ENCODE peak calls at places on chromosomes 12 and 14, in five cellular contexts. Z, N, D, M and F are unnamed samples.

GRCh38 chr14:53470351-53471043 is 317.4 kb upstream of the DDHD1 start:
- DNase-seq in Z (peak; percentile 60), N (no peak), D (no peak), M (no peak), F (no peak)

GRCh38 chr14:88352299-88353097 is 29.4 kb upstream of the KCNK10 start:
- DNase-seq in Z (peak; percentile 11), N (no peak), D (no peak), M (no peak), F (no peak)

GRCh38 chr12:52539024-52539820 is 13.7 kb downstream of the KRT71 start:
- DNase-seq in Z (peak; percentile 20), N (no peak), D (peak; percentile 69), M (no peak), F (no peak)

GRCh38 chr14:60647081-60647836 is 2.0 kb downstream of the SIX1 start:
- DNase-seq in Z (peak; percentile 69), N (no peak), D (no peak), M (no peak), F (peak; percentile 39)

GRCh38 chr14:41022932-41023331 is 583.7 kb upstream of the LRFN5 start:
- DNase-seq in Z (peak; percentile 5), N (no peak), D (no peak), M (no peak), F (no peak)

GRCh38 chr12:62840311-62840710 is 94.6 kb downstream of the PPM1H start:
- DNase-seq in Z (no peak), N (no peak), D (no peak), M (no peak), F (no peak)

GRCh38 chr14:104799239-104799599 is 1.7 kb upstream of the ZBTB42 start:
- DNase-seq in Z (no peak), N (no peak), D (no peak), M (no peak), F (no peak)

GRCh38 chr12:6871052-6871957 is 1.8 kb downstream of the SPSB2 start:
- DNase-seq in Z (no peak), N (no peak), D (peak; percentile 76), M (no peak), F (no peak)

GRCh38 chr12:5444520-5444919 is 12.6 kb downstream of the NTF3 start:
- DNase-seq in Z (no peak), N (no peak), D (no peak), M (no peak), F (no peak)

GRCh38 chr12:24795699-24796385 is 153.1 kb downstream of the BCAT1 start:
- DNase-seq in Z (no peak), N (no peak), D (no peak), M (no peak), F (no peak)

GRCh38 chr12:65499167-65499566 is 220.7 kb downstream of the MSRB3 start:
- DNase-seq in Z (no peak), N (no peak), D (no peak), M (no peak), F (no peak)

GRCh38 chr12:85575115-85576096 is 260.8 kb downstream of the RASSF9 start:
- DNase-seq in Z (peak; percentile 64), N (no peak), D (peak; percentile 51), M (peak; percentile 72), F (peak; percentile 53)

GRCh38 chr12:12562016-12562483 is 613 bp downstream of the DUSP16 start:
- DNase-seq in Z (peak; percentile 18), N (no peak), D (no peak), M (no peak), F (peak; percentile 31)

GRCh38 chr12:104218935-104219334 is 3.4 kb downstream of the TXNRD1 start:
- DNase-seq in Z (peak; percentile 74), N (no peak), D (no peak), M (no peak), F (no peak)

GRCh38 chr14:97282210-97282609 is 485.0 kb downstream of the VRK1 start:
- DNase-seq in Z (no peak), N (no peak), D (no peak), M (no peak), F (no peak)

GRCh38 chr12:121295746-121296617 is 527 bp downstream of the CAMKK2 start:
- DNase-seq in Z (no peak), N (no peak), D (peak; percentile 25), M (no peak), F (peak; percentile 27)

GRCh38 chr14:59582161-59582560 is 5.5 kb upstream of the CCDC175 start:
- DNase-seq in Z (no peak), N (no peak), D (no peak), M (no peak), F (no peak)

DNA sequence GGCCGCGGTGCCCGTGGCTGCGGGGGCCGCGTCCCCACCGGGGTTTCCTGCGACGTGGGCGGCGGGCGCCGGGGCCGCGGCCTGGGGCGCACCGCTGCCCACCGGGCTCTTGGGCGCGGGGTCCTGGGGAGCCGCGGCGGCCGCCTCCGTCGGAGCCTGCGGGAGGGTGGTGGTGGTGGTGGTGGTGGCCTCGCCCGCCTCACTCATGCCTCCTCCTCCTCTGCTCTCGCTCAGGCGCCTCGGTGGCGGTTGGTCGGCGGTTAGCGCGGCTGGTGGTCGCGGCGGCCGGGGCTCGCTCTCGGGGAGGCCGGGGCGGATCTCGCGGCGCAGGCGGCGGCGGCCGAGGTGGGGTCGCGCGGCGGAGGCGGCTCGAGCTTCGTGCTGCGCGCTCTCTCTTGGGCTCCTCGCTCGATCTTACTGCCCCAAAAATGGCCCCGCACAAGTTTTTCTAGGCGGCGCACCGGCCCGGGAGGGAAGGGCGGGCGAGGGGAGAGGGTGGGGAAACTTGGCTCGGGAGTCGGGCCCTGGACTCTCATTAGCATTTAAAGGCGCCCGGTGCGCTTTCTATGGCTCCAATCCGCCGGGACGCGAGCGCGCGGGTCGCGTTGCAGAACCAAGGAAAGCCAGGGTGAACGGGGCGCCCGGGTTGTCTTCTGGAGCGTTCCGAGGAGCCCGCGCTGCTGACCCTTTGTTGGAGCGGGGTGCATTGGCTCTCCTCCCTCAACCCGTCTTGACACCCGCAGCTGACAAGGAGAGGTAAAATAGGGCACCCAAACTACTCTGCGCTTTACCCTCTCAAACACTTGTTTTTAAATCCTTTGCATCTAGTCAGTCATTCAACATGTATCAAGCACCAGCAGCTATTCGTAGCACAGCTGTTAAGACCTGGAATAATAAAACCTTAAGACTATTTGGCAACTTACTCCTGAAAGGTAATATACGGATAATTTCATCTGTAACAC is at the start of gene YBX3:
- DNase-seq in Z (peak; percentile 75), N (peak; percentile 50), D (peak; percentile 85), M (peak; percentile 86), F (peak; percentile 75)
- TF ChIP-seq CTCF in Z (no peak), N (no peak), D (no peak), M (no peak), F (no peak)

GRCh38 chr12:16385779-16386646 is 38.6 kb downstream of the MGST1 start:
- DNase-seq in Z (peak; percentile 70), N (no peak), D (peak; percentile 21), M (peak; percentile 17), F (peak; percentile 21)
- TF ChIP-seq CTCF in Z (peak; percentile 67), N (peak; percentile 32), D (peak; percentile 54), M (peak; percentile 32), F (no peak)

GRCh38 chr12:10501031-10501430 is 4.7 kb upstream of the EIF2S3B start:
- DNase-seq in Z (no peak), N (no peak), D (no peak), M (no peak), F (no peak)
- TF ChIP-seq CTCF in Z (peak; percentile 34), N (no peak), D (peak; percentile 70), M (no peak), F (no peak)

GRCh38 chr14:50003213-50004021 is 110.5 kb downstream of the ARF6 start:
- DNase-seq in Z (peak; percentile 35), N (peak; percentile 60), D (peak; percentile 80), M (peak; percentile 64), F (peak; percentile 40)
- TF ChIP-seq CTCF in Z (peak; percentile 8), N (no peak), D (no peak), M (no peak), F (no peak)